ENCODE peak calls at places on chromosome 13, in six cellular contexts. J, M, W, C, Z and O are unnamed samples.

GRCh38 chr13:90899411-90899810 is 448.1 kb upstream of the MIR17HG start:
- DNase-seq in J (no peak), M (no peak), W (no peak), C (no peak), Z (no peak), O (no peak)

GRCh38 chr13:73449258-73449657 is 390.5 kb downstream of the KLF5 start:
- DNase-seq in J (no peak), M (no peak), W (no peak), C (no peak), Z (no peak), O (no peak)

GRCh38 chr13:77693449-77693940 is 4.0 kb upstream of the SLAIN1 start:
- DNase-seq in J (no peak), M (no peak), W (no peak), C (no peak), Z (no peak), O (no peak)

GRCh38 chr13:27170221-27170520 is 1.4 kb downstream of the USP12 start:
- DNase-seq in J (no peak), M (no peak), W (no peak), C (no peak), Z (no peak), O (no peak)

GRCh38 chr13:108851660-108852059 is 222.2 kb downstream of the MYO16 start:
- DNase-seq in J (no peak), M (no peak), W (no peak), C (no peak), Z (no peak), O (no peak)

GRCh38 chr13:62931901-62932883 is 1516.5 kb upstream of the PCDH20 start:
- DNase-seq in J (no peak), M (no peak), W (no peak), C (no peak), Z (no peak), O (no peak)

GRCh38 chr13:43963726-43964125 is 84.0 kb downstream of the LACC1 start:
- DNase-seq in J (no peak), M (no peak), W (no peak), C (no peak), Z (no peak), O (no peak)

GRCh38 chr13:101398920-101399319 is 17.4 kb downstream of the NALCN start:
- DNase-seq in J (no peak), M (no peak), W (no peak), C (no peak), Z (no peak), O (peak; percentile 75)

GRCh38 chr13:36919206-36919832 is 719 bp downstream of the SMAD9 start:
- DNase-seq in J (no peak), M (no peak), W (peak; percentile 67), C (no peak), Z (peak; percentile 1), O (no peak)

GRCh38 chr13:76812971-76813691 is 73.1 kb downstream of the KCTD12 start:
- DNase-seq in J (no peak), M (no peak), W (no peak), C (no peak), Z (no peak), O (no peak)

GRCh38 chr13:107846642-107847041 is 368.7 kb downstream of the LIG4 start:
- DNase-seq in J (no peak), M (no peak), W (no peak), C (no peak), Z (no peak), O (no peak)

GRCh38 chr13:32206097-32206740 is 108.9 kb downstream of the ZAR1L start:
- DNase-seq in J (no peak), M (no peak), W (no peak), C (no peak), Z (no peak), O (no peak)

GRCh38 chr13:114054269-114054668 is 78.2 kb downstream of the RASA3 start:
- DNase-seq in J (no peak), M (no peak), W (no peak), C (no peak), Z (no peak), O (no peak)

GRCh38 chr13:46100191-46100877 is 4.5 kb downstream of the CPB2 start:
- DNase-seq in J (no peak), M (no peak), W (no peak), C (no peak), Z (no peak), O (no peak)

GRCh38 chr13:95684463-95684862 is 7.5 kb downstream of the DNAJC3 start:
- DNase-seq in J (no peak), M (no peak), W (no peak), C (no peak), Z (no peak), O (no peak)

GRCh38 chr13:79003989-79004550 is 345.1 kb upstream of the OBI1 start:
- DNase-seq in J (no peak), M (no peak), W (no peak), C (no peak), Z (no peak), O (no peak)

GRCh38 chr13:112456138-112457056 is 80.2 kb downstream of the SPACA7 start:
- DNase-seq in J (no peak), M (no peak), W (no peak), C (no peak), Z (no peak), O (no peak)

GRCh38 chr13:110183925-110184324 is 123.0 kb downstream of the COL4A1 start:
- DNase-seq in J (no peak), M (no peak), W (no peak), C (no peak), Z (no peak), O (no peak)

GRCh38 chr13:66114127-66114526 is 1116.0 kb downstream of the PCDH9 start:
- DNase-seq in J (no peak), M (no peak), W (no peak), C (no peak), Z (no peak), O (no peak)

GRCh38 chr13:59513686-59514085 is 650.0 kb downstream of the DIAPH3 start:
- DNase-seq in J (no peak), M (no peak), W (no peak), C (no peak), Z (no peak), O (no peak)

GRCh38 chr13:105918842-105919741 is 616.4 kb downstream of the EFNB2 start:
- DNase-seq in J (no peak), M (no peak), W (no peak), C (no peak), Z (peak; percentile 13), O (peak; percentile 65)

GRCh38 chr13:39463611-39464010 is 139.4 kb downstream of the LHFPL6 start:
- DNase-seq in J (no peak), M (no peak), W (no peak), C (no peak), Z (no peak), O (no peak)